ENCODE peak calls at places on chromosomes 6 and 20, in five cellular contexts. L is HCT116, H is GM12878, I is keratinocyte, D is astrocyte. A is an unnamed sample.

GRCh38 chr6:130900913-130901312 is 73.7 kb downstream of the SMLR1 start:
- DNase-seq in L (peak; percentile 21), H (no peak), I (no peak), D (peak; percentile 70), A (peak; percentile 78)

GRCh38 chr6:123967900-123968299 is 164.2 kb downstream of the NKAIN2 start:
- DNase-seq in L (no peak), H (no peak), I (no peak), D (no peak), A (no peak)

GRCh38 chr6:89984926-89985743 is 90.9 kb downstream of the GJA10 start:
- DNase-seq in L (no peak), H (no peak), I (no peak), D (peak; percentile 77), A (peak; percentile 80)

GRCh38 chr6:159729598-159729997 is 2.3 kb downstream of the WTAP start:
- DNase-seq in L (no peak), H (peak; percentile 30), I (no peak), D (no peak), A (peak; percentile 16)

GRCh38 chr6:139520321-139520768 is 145.9 kb upstream of the CITED2 start:
- DNase-seq in L (no peak), H (no peak), I (peak; percentile 33), D (no peak), A (no peak)

GRCh38 chr20:47785321-47785899 is at the start of gene SULF2:
- DNase-seq in L (no peak), H (no peak), I (no peak), D (no peak), A (peak; percentile 52)

GRCh38 chr6:130697661-130698535 is 129.3 kb upstream of the SMLR1 start:
- DNase-seq in L (peak; percentile 49), H (peak; percentile 28), I (no peak), D (peak; percentile 37), A (peak; percentile 52)

GRCh38 chr6:67680297-67680932 is 954.7 kb upstream of the ADGRB3 start:
- DNase-seq in L (no peak), H (no peak), I (no peak), D (peak; percentile 46), A (peak; percentile 30)

GRCh38 chr20:1322511-1323245 is 6.3 kb downstream of the SDCBP2 start:
- DNase-seq in L (no peak), H (no peak), I (no peak), D (peak; percentile 95), A (peak; percentile 96)

GRCh38 chr20:43849496-43850197 is 65.0 kb upstream of the TOX2 start:
- DNase-seq in L (no peak), H (no peak), I (no peak), D (peak; percentile 50), A (peak; percentile 91)

GRCh38 chr20:38304845-38305447 is 990 bp downstream of the BPI start:
- DNase-seq in L (peak; percentile 4), H (no peak), I (no peak), D (no peak), A (no peak)

GRCh38 chr6:84447651-84448050 is 220.2 kb upstream of the CEP162 start:
- DNase-seq in L (no peak), H (no peak), I (no peak), D (no peak), A (no peak)

GRCh38 chr6:90905351-90905750 is 318.5 kb upstream of the MAP3K7 start:
- DNase-seq in L (no peak), H (no peak), I (no peak), D (no peak), A (no peak)

GRCh38 chr6:28600188-28600587 is 74.5 kb downstream of the GPX5 start:
- DNase-seq in L (peak; percentile 54), H (no peak), I (no peak), D (no peak), A (no peak)

GRCh38 chr6:168962886-168963285 is 290.8 kb downstream of the THBS2 start:
- DNase-seq in L (no peak), H (no peak), I (no peak), D (no peak), A (no peak)

GRCh38 chr6:43943099-43943766 is 173.2 kb downstream of the VEGFA start:
- DNase-seq in L (no peak), H (no peak), I (no peak), D (no peak), A (no peak)

GRCh38 chr6:5379647-5380242 is 118.4 kb downstream of the FARS2 start:
- DNase-seq in L (peak; percentile 24), H (peak; percentile 25), I (no peak), D (no peak), A (peak; percentile 60)

GRCh38 chr20:967796-968742 is 34.0 kb downstream of the RSPO4 start:
- DNase-seq in L (peak; percentile 91), H (peak; percentile 13), I (no peak), D (peak; percentile 6), A (peak; percentile 40)

GRCh38 chr6:109093732-109094131 is 914 bp downstream of the SESN1 start:
- DNase-seq in L (no peak), H (no peak), I (no peak), D (peak; percentile 3), A (no peak)

GRCh38 chr6:155527443-155527842 is 71.8 kb upstream of the NOX3 start:
- DNase-seq in L (no peak), H (no peak), I (no peak), D (no peak), A (no peak)
- H4K20me1 ChIP-seq in L (no peaks in the 10 kb centered on the region), H (no peaks in the 10 kb centered on the region), I (no peaks in the 10 kb centered on the region), D (no peaks in the 10 kb centered on the region), A (no peaks in the 10 kb centered on the region)

DNA sequence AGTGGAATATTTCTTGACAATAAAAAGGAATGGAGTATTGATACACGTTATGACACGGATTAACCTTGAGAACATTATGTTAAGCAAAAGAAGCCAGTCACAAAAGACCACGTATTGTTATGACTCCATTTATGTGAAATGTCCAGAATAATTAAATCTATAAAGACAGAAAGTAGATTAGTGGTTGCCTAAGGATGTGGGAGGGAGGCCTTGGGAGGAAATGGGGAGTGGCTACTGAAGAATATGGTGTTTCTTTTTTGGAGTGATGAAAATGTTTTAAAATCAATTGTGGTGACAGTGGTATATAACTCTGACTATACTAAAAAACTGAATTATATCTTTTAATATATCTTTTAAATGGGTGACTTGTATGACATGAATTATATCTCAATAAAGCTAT is 30.1 kb downstream of the TRPC4AP start:
- DNase-seq in L (no peak), H (no peak), I (no peak), D (no peak), A (no peak)
- H4K20me1 ChIP-seq in L (peaks cover 13% of the 10 kb centered on the region), H (no peaks in the 10 kb centered on the region), I (peaks cover 8% of the 10 kb centered on the region), D (peaks cover 95% of the 10 kb centered on the region), A (no peaks in the 10 kb centered on the region)

DNA sequence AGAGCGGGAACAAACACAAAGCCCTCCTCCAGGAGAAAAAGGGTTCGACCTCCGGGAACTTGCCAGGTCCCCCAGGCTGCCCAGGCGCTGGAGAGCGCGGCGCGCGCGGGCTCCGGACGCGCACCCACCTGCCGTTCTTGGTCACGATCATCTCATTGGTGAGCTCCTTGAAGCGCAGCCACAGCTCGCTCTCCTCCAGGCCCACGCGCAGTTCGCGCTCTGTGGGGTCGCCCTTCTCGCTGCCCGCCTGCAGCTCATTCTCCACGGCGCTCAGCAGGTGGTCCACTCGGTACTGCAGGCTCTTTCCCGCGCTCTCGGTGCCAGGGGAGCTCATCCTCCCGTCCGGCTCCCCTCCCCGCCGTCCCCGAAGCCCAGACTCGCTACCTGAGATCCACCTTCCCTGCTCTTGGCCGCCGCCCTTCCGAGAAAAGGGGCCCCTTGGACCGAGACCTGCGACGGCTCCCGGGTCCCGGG is 356 bp downstream of the TBXT start:
- DNase-seq in L (no peak), H (no peak), I (no peak), D (no peak), A (no peak)
- H4K20me1 ChIP-seq in L (no peaks in the 10 kb centered on the region), H (no peaks in the 10 kb centered on the region), I (no peaks in the 10 kb centered on the region), D (no peaks in the 10 kb centered on the region), A (no peaks in the 10 kb centered on the region)

GRCh38 chr20:35721219-35721618 is 20.8 kb downstream of the RBM39 start:
- DNase-seq in L (no peak), H (no peak), I (no peak), D (no peak), A (no peak)

GRCh38 chr20:35720165-35721123 is 21.2 kb downstream of the ROMO1 start:
- DNase-seq in L (no peak), H (no peak), I (no peak), D (no peak), A (no peak)

GRCh38 chr20:35726759-35727711 is 15.0 kb downstream of the RBM39 start:
- DNase-seq in L (no peak), H (no peak), I (no peak), D (no peak), A (no peak)

GRCh38 chr20:35721621-35722020 is 20.4 kb downstream of the RBM39 start:
- DNase-seq in L (no peak), H (no peak), I (no peak), D (no peak), A (no peak)

GRCh38 chr20:35724321-35725230 is 17.5 kb downstream of the RBM39 start:
- DNase-seq in L (no peak), H (no peak), I (no peak), D (no peak), A (no peak)
- H4K20me1 ChIP-seq in L (peaks cover 31% of the 10 kb centered on the region), H (peaks cover 17% of the 10 kb centered on the region), I (peaks cover 37% of the 10 kb centered on the region), D (peaks cover 94% of the 10 kb centered on the region), A (peaks cover 4% of the 10 kb centered on the region)

GRCh38 chr20:62924567-62925419 is 1.5 kb downstream of the DIDO1 start:
- DNase-seq in L (no peak), H (no peak), I (no peak), D (peak; percentile 42), A (peak; percentile 49)
- H4K20me1 ChIP-seq in L (peaks cover 52% of the 10 kb centered on the region), H (peaks cover 17% of the 10 kb centered on the region), I (peaks cover 41% of the 10 kb centered on the region), D (peaks cover 88% of the 10 kb centered on the region), A (peaks cover 9% of the 10 kb centered on the region)

DNA sequence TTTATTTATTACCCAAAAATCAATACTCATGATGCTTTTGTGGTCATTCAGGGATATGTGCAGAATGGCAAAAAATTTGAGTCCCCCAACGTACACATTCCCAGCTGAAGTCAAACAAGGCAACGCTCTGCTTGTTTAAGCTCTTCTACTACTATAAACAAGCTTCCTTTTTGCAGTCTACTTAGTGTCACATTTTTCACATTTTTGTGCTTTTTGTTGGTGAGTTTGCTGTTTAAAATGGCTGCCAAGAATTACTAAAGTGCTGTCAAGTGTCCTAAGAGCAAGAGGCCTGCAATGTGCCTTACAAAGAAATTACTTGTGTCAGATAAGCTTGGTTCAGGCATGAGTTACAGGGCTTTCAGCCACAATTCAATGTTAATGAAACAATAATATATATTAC is 2.1 kb downstream of the WFDC8 start:
- DNase-seq in L (no peak), H (no peak), I (no peak), D (peak; percentile 35), A (peak; percentile 46)
- H4K20me1 ChIP-seq in L (no peaks in the 10 kb centered on the region), H (no peaks in the 10 kb centered on the region), I (no peaks in the 10 kb centered on the region), D (no peaks in the 10 kb centered on the region), A (no peaks in the 10 kb centered on the region)

GRCh38 chr20:32841174-32841573 is 17.5 kb upstream of the EFCAB8 start:
- DNase-seq in L (no peak), H (no peak), I (no peak), D (no peak), A (no peak)

GRCh38 chr20:32842688-32843524 is 15.8 kb upstream of the EFCAB8 start:
- DNase-seq in L (no peak), H (no peak), I (no peak), D (no peak), A (no peak)

GRCh38 chr20:32839982-32840285 is 18.8 kb upstream of the EFCAB8 start:
- DNase-seq in L (no peak), H (no peak), I (no peak), D (no peak), A (no peak)

GRCh38 chr20:32839227-32839981 is 19.3 kb upstream of the EFCAB8 start:
- DNase-seq in L (no peak), H (no peak), I (no peak), D (no peak), A (no peak)

GRCh38 chr20:32841632-32842031 is 17.1 kb upstream of the EFCAB8 start:
- DNase-seq in L (no peak), H (no peak), I (no peak), D (no peak), A (no peak)
- H4K20me1 ChIP-seq in L (no peaks in the 10 kb centered on the region), H (no peaks in the 10 kb centered on the region), I (peaks cover 5% of the 10 kb centered on the region), D (peaks cover 91% of the 10 kb centered on the region), A (peaks cover 2% of the 10 kb centered on the region)

GRCh38 chr6:2259574-2259973 is 14.2 kb upstream of the GMDS start:
- DNase-seq in L (no peak), H (no peak), I (no peak), D (no peak), A (no peak)
- H4K20me1 ChIP-seq in L (no peaks in the 10 kb centered on the region), H (no peaks in the 10 kb centered on the region), I (no peaks in the 10 kb centered on the region), D (no peaks in the 10 kb centered on the region), A (no peaks in the 10 kb centered on the region)

A was measured in fibroblast of lung.